ENCODE peak calls at places on chromosomes 13 and 19, in five cellular contexts. Z is NCI-H510A treated with DMSO at 0.1 percent for 48 hours, I is T47D, U is Caco-2, C is right cardiac atrium. K is an unnamed sample.

GRCh38 chr19:39532233-39533002 is at the start of gene EID2B:
- DNase-seq in Z (peak), I (peak), U (peak), C (peak), K (peak)

GRCh38 chr19:42290136-42290522 is 11.8 kb upstream of the PRR19 start:
- DNase-seq in Z (no peak), I (no peak), U (no peak), C (peak), K (no peak)

GRCh38 chr13:40798380-40798779 is 9.0 kb downstream of the SLC25A15 start:
- DNase-seq in Z (peak), I (no peak), U (no peak), C (no peak), K (peak)

GRCh38 chr19:46659151-46660007 is 1.6 kb downstream of the DACT3 start:
- DNase-seq in Z (no peak), I (no peak), U (peak), C (peak), K (no peak)

GRCh38 chr19:38693380-38694223 is 46.2 kb downstream of the ACTN4 start:
- DNase-seq in Z (no peak), I (no peak), U (peak), C (peak), K (no peak)

GRCh38 chr19:19460761-19461265 is 54.5 kb downstream of the TSSK6 start:
- DNase-seq in Z (peak), I (no peak), U (no peak), C (peak), K (no peak)

GRCh38 chr19:3732108-3732507 is 23.9 kb downstream of the TJP3 start:
- DNase-seq in Z (no peak), I (no peak), U (no peak), C (no peak), K (no peak)

GRCh38 chr13:40589285-40590109 is 76.9 kb downstream of the FOXO1 start:
- DNase-seq in Z (no peak), I (no peak), U (no peak), C (no peak), K (no peak)

GRCh38 chr19:29741776-29742175 is 26.7 kb upstream of the C19orf12 start:
- DNase-seq in Z (no peak), I (no peak), U (no peak), C (no peak), K (peak)

GRCh38 chr19:55097864-55098715 is 19.3 kb downstream of the PPP1R12C start:
- DNase-seq in Z (no peak), I (no peak), U (no peak), C (peak), K (no peak)

GRCh38 chr13:110582421-110582954 is 21.0 kb upstream of the RAB20 start:
- DNase-seq in Z (no peak), I (no peak), U (no peak), C (no peak), K (no peak)

GRCh38 chr13:106710267-106710666 is 142.3 kb upstream of the ARGLU1 start:
- DNase-seq in Z (no peak), I (no peak), U (no peak), C (no peak), K (no peak)

GRCh38 chr13:113728571-113729054 is 30.4 kb upstream of the TMEM255B start:
- DNase-seq in Z (no peak), I (no peak), U (no peak), C (peak), K (no peak)

GRCh38 chr13:45194081-45194939 is 6.5 kb downstream of the KCTD4 start:
- DNase-seq in Z (no peak), I (no peak), U (peak), C (peak), K (no peak)

GRCh38 chr19:16888629-16889371 is at the start of gene F2RL3:
- DNase-seq in Z (peak), I (no peak), U (no peak), C (peak), K (peak)

K was measured in DMS153.